ENCODE peak calls at places on chromosomes 16 and 17, in six cellular contexts. C, M, P, X, D and F are unnamed samples. For H3K9me3 and H3K36me3, the result is how much of the 10 kb centered on the place peaks cover.

GRCh38 chr17:55167024-55167721 is 97.6 kb upstream of the HLF start:
- DNase-seq in C (no peak), M (peak), P (no peak), X (no peak), D (no peak), F (no peak)

GRCh38 chr17:29344201-29344856 is 45.8 kb upstream of the TAOK1 start:
- DNase-seq in C (no peak), M (no peak), P (no peak), X (no peak), D (no peak), F (no peak)

GRCh38 chr16:66326995-66327513 is 39.4 kb upstream of the CDH5 start:
- DNase-seq in C (peak), M (no peak), P (peak), X (peak), D (no peak), F (peak)

GRCh38 chr17:62968445-62968923 is 2.4 kb downstream of the TANC2 start:
- DNase-seq in C (peak), M (peak), P (peak), X (peak), D (no peak), F (no peak)

GRCh38 chr16:9225527-9226316 is 134.3 kb downstream of the HAPSTR1 start:
- DNase-seq in C (no peak), M (peak), P (no peak), X (peak), D (no peak), F (no peak)

GRCh38 chr16:9612267-9612666 is 520.8 kb downstream of the HAPSTR1 start:
- DNase-seq in C (no peak), M (no peak), P (no peak), X (no peak), D (no peak), F (no peak)

GRCh38 chr17:13750783-13751484 is 149.2 kb upstream of the HS3ST3A1 start:
- DNase-seq in C (no peak), M (peak), P (peak), X (peak), D (no peak), F (no peak)

GRCh38 chr16:11114366-11115164 is 141.4 kb downstream of the SOCS1 start:
- DNase-seq in C (no peak), M (no peak), P (no peak), X (no peak), D (no peak), F (no peak)

GRCh38 chr17:30950669-30951399 is 20.0 kb upstream of the RNF135 start:
- DNase-seq in C (peak), M (peak), P (peak), X (no peak), D (peak), F (peak)

GRCh38 chr16:67339453-67339852 is 12.8 kb downstream of the LRRC36 start:
- DNase-seq in C (no peak), M (peak), P (no peak), X (no peak), D (no peak), F (no peak)
- TF ChIP-seq CTCF in C (no peak), M (peak), P (no peak), X (peak), D (no peak), F (no peak)

GRCh38 chr16:35573407-35573806 is 2114.0 kb downstream of the TP53TG3F start:
- DNase-seq in C (no peak), M (no peak), P (no peak), X (no peak), D (no peak), F (no peak)
- H3K9me3 ChIP-seq in C (under half), M (under half), P (under half), X (under half), D (under half), F (half or more)

DNA sequence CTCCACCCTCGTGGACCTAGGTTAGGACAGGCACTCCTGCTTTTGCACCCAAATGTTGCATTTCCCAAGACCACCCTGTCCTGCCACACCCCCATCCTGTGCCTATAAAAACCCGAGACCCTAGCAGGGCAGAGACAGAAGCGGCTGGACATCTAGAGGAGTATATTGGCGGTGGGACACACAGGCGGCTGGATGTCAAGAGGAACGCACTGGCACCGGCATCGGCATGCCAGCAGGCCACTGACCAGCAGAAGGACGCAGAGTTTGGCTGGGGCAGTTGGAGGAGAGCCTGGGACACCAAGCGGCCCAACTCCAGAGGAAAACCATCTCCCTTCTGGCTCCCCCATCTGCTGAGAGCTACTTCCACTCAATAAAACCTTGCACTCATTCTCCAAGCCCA is 14.7 kb upstream of the WFIKKN2 start:
- DNase-seq in C (no peak), M (no peak), P (no peak), X (no peak), D (no peak), F (no peak)
- H3K36me3 ChIP-seq in C (under half), M (under half), P (under half), X (under half), D (under half), F (under half)

GRCh38 chr17:77256710-77257109 is 115.9 kb downstream of the SEC14L1 start:
- DNase-seq in C (no peak), M (no peak), P (no peak), X (peak), D (no peak), F (no peak)

GRCh38 chr17:77254961-77255741 is 114.4 kb downstream of the SEC14L1 start:
- DNase-seq in C (peak), M (peak), P (no peak), X (no peak), D (no peak), F (no peak)

GRCh38 chr17:77257596-77258458 is 117.1 kb downstream of the SEC14L1 start:
- DNase-seq in C (no peak), M (no peak), P (no peak), X (no peak), D (no peak), F (no peak)

GRCh38 chr17:77257169-77257568 is 116.4 kb downstream of the SEC14L1 start:
- DNase-seq in C (no peak), M (no peak), P (no peak), X (no peak), D (no peak), F (no peak)

GRCh38 chr17:77258638-77259037 is 117.9 kb downstream of the SEC14L1 start:
- DNase-seq in C (no peak), M (no peak), P (no peak), X (no peak), D (no peak), F (no peak)
- TF ChIP-seq CTCF in C (no peak), M (no peak), P (no peak), X (peak), D (no peak), F (no peak)

DNA sequence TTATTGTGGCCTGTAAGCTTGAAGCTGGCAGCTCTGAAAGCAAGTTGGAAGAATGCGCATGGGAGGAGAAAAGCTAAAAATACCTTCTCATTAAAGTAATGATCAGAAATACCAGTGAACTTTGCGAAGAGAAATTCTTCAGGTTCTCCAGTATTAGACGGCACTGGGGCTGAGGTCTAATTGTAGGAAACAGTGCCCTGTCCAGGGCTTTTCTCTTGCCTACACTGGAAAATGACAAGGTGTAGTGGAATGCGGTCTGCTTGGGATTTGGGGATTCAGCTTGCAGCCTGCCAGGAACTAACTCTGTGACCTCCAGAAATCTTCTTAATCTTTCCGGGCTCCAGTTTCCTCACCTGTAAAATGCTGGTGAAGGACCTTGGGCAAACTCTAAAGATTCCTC is 53.3 kb upstream of the KCNJ16 start:
- DNase-seq in C (no peak), M (no peak), P (no peak), X (no peak), D (no peak), F (no peak)
- H3K9me3 ChIP-seq in C (under half), M (under half), P (under half), X (under half), D (under half), F (under half)

GRCh38 chr16:87840462-87840978 is 28.8 kb downstream of the SLC7A5 start:
- DNase-seq in C (no peak), M (no peak), P (no peak), X (no peak), D (no peak), F (no peak)

GRCh38 chr16:87841608-87842208 is 27.6 kb downstream of the SLC7A5 start:
- DNase-seq in C (no peak), M (no peak), P (no peak), X (no peak), D (no peak), F (no peak)

GRCh38 chr16:87838643-87839541 is 30.4 kb downstream of the SLC7A5 start:
- DNase-seq in C (no peak), M (no peak), P (no peak), X (no peak), D (no peak), F (no peak)

GRCh38 chr16:87837627-87838289 is 31.5 kb downstream of the SLC7A5 start:
- DNase-seq in C (no peak), M (no peak), P (no peak), X (no peak), D (peak), F (no peak)

DNA sequence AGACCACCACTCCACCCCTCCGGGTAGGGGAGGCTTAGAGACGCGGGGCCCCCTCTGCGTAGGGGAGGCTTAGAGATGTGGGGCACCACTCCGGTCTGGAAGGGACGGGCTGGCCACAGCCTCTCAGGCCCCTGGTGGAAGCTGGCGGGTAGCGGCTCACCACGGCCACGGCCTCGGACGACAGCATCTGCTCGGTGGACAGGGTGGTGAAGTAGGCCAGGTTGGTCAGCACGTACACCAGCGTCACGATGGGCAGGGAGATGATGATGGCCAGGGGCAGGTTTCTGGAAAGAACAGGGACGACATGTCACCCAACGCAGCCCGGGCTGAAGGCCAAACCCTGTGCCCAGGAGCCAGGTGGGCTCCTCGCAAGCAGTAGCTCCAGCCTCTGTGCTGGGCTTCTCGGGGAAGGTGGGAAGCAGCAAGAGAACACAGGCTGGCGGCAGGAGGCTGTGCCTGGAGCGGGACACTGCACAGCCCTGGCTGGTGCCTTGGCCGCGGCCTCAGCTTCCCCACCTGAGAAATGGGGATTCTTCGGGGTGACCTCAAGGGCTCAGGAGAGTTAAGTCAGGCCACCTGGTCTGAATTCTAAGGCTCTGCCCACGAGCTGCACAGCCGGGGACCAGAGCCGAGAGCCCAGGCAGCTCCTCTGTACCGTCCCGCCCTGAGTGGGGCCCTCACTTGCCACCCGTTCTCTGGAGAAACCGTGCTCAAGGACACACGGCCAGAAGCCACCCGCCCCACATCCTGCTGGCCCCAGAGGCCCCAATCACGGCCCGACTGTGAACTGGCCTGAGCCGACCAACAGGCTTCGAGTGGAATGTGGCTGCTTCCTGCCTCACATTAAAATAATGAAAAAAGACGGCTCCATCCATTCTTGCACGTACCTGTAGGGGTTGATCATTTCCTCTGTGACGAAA is 29.5 kb downstream of the SLC7A5 start:
- DNase-seq in C (no peak), M (no peak), P (no peak), X (no peak), D (no peak), F (no peak)
- H3K36me3 ChIP-seq in C (under half), M (under half), P (under half), X (half or more), D (under half), F (under half)

GRCh38 chr17:74962622-74963394 is 9.8 kb downstream of the HID1 start:
- DNase-seq in C (no peak), M (no peak), P (no peak), X (no peak), D (peak), F (no peak)

GRCh38 chr17:74957935-74958549 is 14.5 kb downstream of the HID1 start:
- DNase-seq in C (peak), M (peak), P (peak), X (peak), D (peak), F (no peak)

GRCh38 chr17:74959826-74960738 is 12.5 kb downstream of the HID1 start:
- DNase-seq in C (no peak), M (no peak), P (no peak), X (peak), D (no peak), F (no peak)

GRCh38 chr17:74961657-74962360 is 10.8 kb downstream of the HID1 start:
- DNase-seq in C (peak), M (peak), P (peak), X (peak), D (peak), F (peak)

DNA sequence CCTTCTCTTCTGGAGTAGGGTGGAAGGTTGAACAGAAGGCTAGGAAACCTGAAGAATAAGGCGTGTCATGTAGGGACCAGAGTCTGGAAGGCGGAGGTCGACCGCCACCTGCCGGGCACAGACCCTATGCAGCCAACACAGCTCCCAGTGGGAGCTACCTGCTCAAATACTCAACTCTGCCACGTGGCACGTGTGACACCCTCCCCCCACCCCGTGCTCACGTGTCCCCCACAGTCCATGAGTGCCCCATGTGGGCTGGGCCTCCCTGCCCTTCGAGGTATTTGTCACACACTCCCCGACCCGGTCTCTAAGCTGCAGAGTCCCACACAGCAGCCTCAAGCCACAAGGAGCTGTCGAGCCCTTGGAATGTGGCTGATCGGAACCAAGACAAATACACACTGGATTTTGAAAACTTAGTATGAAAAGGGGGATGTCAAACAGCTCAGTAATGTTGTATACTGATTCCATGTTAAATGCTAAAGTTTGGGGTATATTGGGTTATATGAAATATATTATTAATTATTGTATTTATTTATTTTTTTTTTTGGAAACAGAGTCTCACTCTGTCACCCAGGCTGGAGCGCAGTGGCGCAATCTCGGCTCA is 11.7 kb downstream of the HID1 start:
- DNase-seq in C (no peak), M (no peak), P (peak), X (peak), D (no peak), F (peak)
- TF ChIP-seq CTCF in C (no peak), M (peak), P (no peak), X (peak), D (no peak), F (no peak)